ENCODE peak calls at places on chromosomes 1 and 21, in five cellular contexts. One of them, this sample, is unnamed.

GRCh38 chr1:152924191-152924590 is 15.8 kb downstream of the IVL start:
- DNase-seq in stimulated activated CD4-positive, alpha-beta T cell treated with anti-CD3 and anti-CD28 coated beads, TNF-alpha, amount 100 ng/mL, for 1 hour: no peak
- DNase-seq in PC-3: no peak
- DNase-seq in NAMALWA: no peak
- DNase-seq in T1000: no peak
- DNase-seq in this sample: no peak

GRCh38 chr1:5342830-5343229 is 649.4 kb downstream of the NPHP4 start:
- DNase-seq in NAMALWA: no peak
- DNase-seq in PC-3: no peak
- DNase-seq in stimulated activated CD4-positive, alpha-beta T cell treated with anti-CD3 and anti-CD28 coated beads, TNF-alpha, amount 100 ng/mL, for 1 hour: no peak
- DNase-seq in T1000: no peak
- DNase-seq in this sample: no peak

GRCh38 chr1:248792342-248792741 is 33.4 kb downstream of the SH3BP5L start:
- DNase-seq in T1000: no peak
- DNase-seq in NAMALWA: no peak
- DNase-seq in stimulated activated CD4-positive, alpha-beta T cell treated with anti-CD3 and anti-CD28 coated beads, TNF-alpha, amount 100 ng/mL, for 1 hour: no peak
- DNase-seq in PC-3: no peak
- DNase-seq in this sample: peak

GRCh38 chr1:218750216-218750970 is 405.3 kb downstream of the TGFB2 start:
- DNase-seq in stimulated activated CD4-positive, alpha-beta T cell treated with anti-CD3 and anti-CD28 coated beads, TNF-alpha, amount 100 ng/mL, for 1 hour: no peak
- DNase-seq in T1000: no peak
- DNase-seq in PC-3: no peak
- DNase-seq in NAMALWA: no peak
- DNase-seq in this sample: no peak

GRCh38 chr21:14877581-14878228 is 187.1 kb downstream of the NRIP1 start:
- DNase-seq in NAMALWA: no peak
- DNase-seq in stimulated activated CD4-positive, alpha-beta T cell treated with anti-CD3 and anti-CD28 coated beads, TNF-alpha, amount 100 ng/mL, for 1 hour: no peak
- DNase-seq in T1000: peak
- DNase-seq in PC-3: peak
- DNase-seq in this sample: no peak

GRCh38 chr1:76247261-76247852 is 172.8 kb downstream of the ST6GALNAC3 start:
- DNase-seq in NAMALWA: no peak
- DNase-seq in T1000: no peak
- DNase-seq in PC-3: no peak
- DNase-seq in stimulated activated CD4-positive, alpha-beta T cell treated with anti-CD3 and anti-CD28 coated beads, TNF-alpha, amount 100 ng/mL, for 1 hour: no peak
- DNase-seq in this sample: no peak

GRCh38 chr1:32858791-32859190 is 11.9 kb downstream of the FNDC5 start:
- DNase-seq in T1000: no peak
- DNase-seq in PC-3: no peak
- DNase-seq in NAMALWA: no peak
- DNase-seq in stimulated activated CD4-positive, alpha-beta T cell treated with anti-CD3 and anti-CD28 coated beads, TNF-alpha, amount 100 ng/mL, for 1 hour: no peak
- DNase-seq in this sample: no peak

GRCh38 chr1:10328534-10328933 is 70.3 kb upstream of the PGD start:
- DNase-seq in PC-3: no peak
- DNase-seq in stimulated activated CD4-positive, alpha-beta T cell treated with anti-CD3 and anti-CD28 coated beads, TNF-alpha, amount 100 ng/mL, for 1 hour: no peak
- DNase-seq in T1000: no peak
- DNase-seq in NAMALWA: no peak
- DNase-seq in this sample: no peak

GRCh38 chr1:205670143-205670431 is 10.2 kb downstream of the SLC45A3 start:
- DNase-seq in NAMALWA: no peak
- DNase-seq in T1000: no peak
- DNase-seq in stimulated activated CD4-positive, alpha-beta T cell treated with anti-CD3 and anti-CD28 coated beads, TNF-alpha, amount 100 ng/mL, for 1 hour: no peak
- DNase-seq in PC-3: no peak
- DNase-seq in this sample: no peak

GRCh38 chr1:174883361-174883760 is 116.4 kb upstream of the CACYBP start:
- DNase-seq in stimulated activated CD4-positive, alpha-beta T cell treated with anti-CD3 and anti-CD28 coated beads, TNF-alpha, amount 100 ng/mL, for 1 hour: no peak
- DNase-seq in NAMALWA: no peak
- DNase-seq in PC-3: peak
- DNase-seq in T1000: no peak
- DNase-seq in this sample: peak

GRCh38 chr1:214400136-214400535 is 119.2 kb downstream of the SMYD2 start:
- DNase-seq in PC-3: no peak
- DNase-seq in T1000: no peak
- DNase-seq in stimulated activated CD4-positive, alpha-beta T cell treated with anti-CD3 and anti-CD28 coated beads, TNF-alpha, amount 100 ng/mL, for 1 hour: no peak
- DNase-seq in NAMALWA: no peak
- DNase-seq in this sample: no peak

GRCh38 chr1:61636392-61636791 is 88.5 kb downstream of the TM2D1 start:
- DNase-seq in NAMALWA: no peak
- DNase-seq in PC-3: no peak
- DNase-seq in T1000: no peak
- DNase-seq in stimulated activated CD4-positive, alpha-beta T cell treated with anti-CD3 and anti-CD28 coated beads, TNF-alpha, amount 100 ng/mL, for 1 hour: no peak
- DNase-seq in this sample: peak

GRCh38 chr21:46295996-46296752 is 10.0 kb downstream of the YBEY start:
- DNase-seq in T1000: no peak
- DNase-seq in NAMALWA: no peak
- DNase-seq in stimulated activated CD4-positive, alpha-beta T cell treated with anti-CD3 and anti-CD28 coated beads, TNF-alpha, amount 100 ng/mL, for 1 hour: no peak
- DNase-seq in PC-3: no peak
- DNase-seq in this sample: no peak

GRCh38 chr1:79105499-79105898 is 99.0 kb upstream of the ADGRL4 start:
- DNase-seq in stimulated activated CD4-positive, alpha-beta T cell treated with anti-CD3 and anti-CD28 coated beads, TNF-alpha, amount 100 ng/mL, for 1 hour: no peak
- DNase-seq in NAMALWA: no peak
- DNase-seq in T1000: no peak
- DNase-seq in PC-3: no peak
- DNase-seq in this sample: no peak

GRCh38 chr1:199085903-199086302 is 447.1 kb downstream of the PTPRC start:
- DNase-seq in NAMALWA: no peak
- DNase-seq in PC-3: no peak
- DNase-seq in T1000: no peak
- DNase-seq in stimulated activated CD4-positive, alpha-beta T cell treated with anti-CD3 and anti-CD28 coated beads, TNF-alpha, amount 100 ng/mL, for 1 hour: no peak
- DNase-seq in this sample: no peak

GRCh38 chr1:104648269-104648691 is 898.6 kb downstream of the AMY1C start:
- DNase-seq in NAMALWA: peak
- DNase-seq in stimulated activated CD4-positive, alpha-beta T cell treated with anti-CD3 and anti-CD28 coated beads, TNF-alpha, amount 100 ng/mL, for 1 hour: no peak
- DNase-seq in PC-3: peak
- DNase-seq in T1000: no peak
- DNase-seq in this sample: peak

GRCh38 chr21:45836268-45836655 is 145.3 kb upstream of the COL6A1 start:
- DNase-seq in PC-3: no peak
- DNase-seq in NAMALWA: no peak
- DNase-seq in stimulated activated CD4-positive, alpha-beta T cell treated with anti-CD3 and anti-CD28 coated beads, TNF-alpha, amount 100 ng/mL, for 1 hour: no peak
- DNase-seq in T1000: no peak
- DNase-seq in this sample: no peak

GRCh38 chr1:63916485-63917360 is 142.9 kb downstream of the ROR1 start:
- DNase-seq in stimulated activated CD4-positive, alpha-beta T cell treated with anti-CD3 and anti-CD28 coated beads, TNF-alpha, amount 100 ng/mL, for 1 hour: no peak
- DNase-seq in NAMALWA: no peak
- DNase-seq in T1000: no peak
- DNase-seq in PC-3: no peak
- DNase-seq in this sample: no peak

GRCh38 chr1:157177701-157178380 is 39.6 kb upstream of the ETV3 start:
- DNase-seq in NAMALWA: no peak
- DNase-seq in PC-3: no peak
- DNase-seq in stimulated activated CD4-positive, alpha-beta T cell treated with anti-CD3 and anti-CD28 coated beads, TNF-alpha, amount 100 ng/mL, for 1 hour: no peak
- DNase-seq in T1000: no peak
- DNase-seq in this sample: no peak

GRCh38 chr1:156642265-156643185 is 608 bp downstream of the BCAN start:
- DNase-seq in NAMALWA: no peak
- DNase-seq in PC-3: no peak
- DNase-seq in stimulated activated CD4-positive, alpha-beta T cell treated with anti-CD3 and anti-CD28 coated beads, TNF-alpha, amount 100 ng/mL, for 1 hour: no peak
- DNase-seq in T1000: no peak
- DNase-seq in this sample: no peak

GRCh38 chr1:198679535-198680173 is 40.8 kb downstream of the PTPRC start:
- DNase-seq in NAMALWA: no peak
- DNase-seq in PC-3: no peak
- DNase-seq in stimulated activated CD4-positive, alpha-beta T cell treated with anti-CD3 and anti-CD28 coated beads, TNF-alpha, amount 100 ng/mL, for 1 hour: no peak
- DNase-seq in T1000: no peak
- DNase-seq in this sample: peak

GRCh38 chr1:117606608-117607261 is 887 bp downstream of the TENT5C start:
- DNase-seq in PC-3: peak
- DNase-seq in NAMALWA: no peak
- DNase-seq in T1000: no peak
- DNase-seq in stimulated activated CD4-positive, alpha-beta T cell treated with anti-CD3 and anti-CD28 coated beads, TNF-alpha, amount 100 ng/mL, for 1 hour: no peak
- DNase-seq in this sample: no peak

GRCh38 chr1:47846981-47847380 is 150.2 kb downstream of the TRABD2B start:
- DNase-seq in NAMALWA: no peak
- DNase-seq in T1000: no peak
- DNase-seq in stimulated activated CD4-positive, alpha-beta T cell treated with anti-CD3 and anti-CD28 coated beads, TNF-alpha, amount 100 ng/mL, for 1 hour: no peak
- DNase-seq in PC-3: no peak
- DNase-seq in this sample: no peak

GRCh38 chr1:190067592-190067991 is 410.1 kb downstream of the BRINP3 start:
- DNase-seq in stimulated activated CD4-positive, alpha-beta T cell treated with anti-CD3 and anti-CD28 coated beads, TNF-alpha, amount 100 ng/mL, for 1 hour: no peak
- DNase-seq in NAMALWA: no peak
- DNase-seq in PC-3: peak
- DNase-seq in T1000: peak
- DNase-seq in this sample: no peak

This sample was measured in Karpas-422.